ENCODE peak calls at places on chromosomes 5 and 9, in five cellular contexts. E is GM06990, T is cardiac muscle cell, A is body of pancreas, Z is tibial nerve. W is an unnamed sample.

GRCh38 chr9:7094052-7094451 is 336.3 kb downstream of the KDM4C start:
- DNase-seq in E (no peak), T (peak), A (no peak), Z (no peak), W (no peak)

GRCh38 chr9:93346240-93347112 is 105.0 kb upstream of the FAM120A start:
- DNase-seq in E (no peak), T (peak), A (no peak), Z (no peak), W (no peak)

GRCh38 chr5:19690978-19691377 is 297.0 kb downstream of the CDH18 start:
- DNase-seq in E (no peak), T (no peak), A (no peak), Z (no peak), W (no peak)

GRCh38 chr5:166768536-166768935 is 1522.9 kb upstream of the WWC1 start:
- DNase-seq in E (no peak), T (no peak), A (no peak), Z (no peak), W (no peak)

GRCh38 chr5:2757563-2758311 is 6.3 kb upstream of the IRX2 start:
- DNase-seq in E (no peak), T (no peak), A (no peak), Z (no peak), W (no peak)

GRCh38 chr5:150021491-150022162 is 21.1 kb downstream of the HMGXB3 start:
- DNase-seq in E (no peak), T (no peak), A (no peak), Z (no peak), W (no peak)

GRCh38 chr9:68851657-68852056 is 146.6 kb downstream of the PIP5K1B start:
- DNase-seq in E (no peak), T (no peak), A (no peak), Z (no peak), W (no peak)

GRCh38 chr9:12989669-12990068 is 214.8 kb downstream of the LURAP1L start:
- DNase-seq in E (no peak), T (peak), A (no peak), Z (no peak), W (no peak)

GRCh38 chr5:132679166-132679565 is 5.4 kb downstream of the IL4 start:
- DNase-seq in E (no peak), T (no peak), A (no peak), Z (no peak), W (no peak)

GRCh38 chr9:135522931-135523330 is 1.7 kb downstream of the LCN1 start:
- DNase-seq in E (no peak), T (no peak), A (no peak), Z (no peak), W (no peak)

GRCh38 chr9:72977670-72978069 is 24.8 kb upstream of the ALDH1A1 start:
- DNase-seq in E (no peak), T (no peak), A (no peak), Z (no peak), W (no peak)

GRCh38 chr5:57911466-57911865 is 428.9 kb upstream of the ACTBL2 start:
- DNase-seq in E (no peak), T (no peak), A (no peak), Z (no peak), W (no peak)

GRCh38 chr5:40796487-40796889 is 1.7 kb downstream of the PRKAA1 start:
- DNase-seq in E (no peak), T (no peak), A (no peak), Z (no peak), W (no peak)

GRCh38 chr5:102722930-102723329 is 32.2 kb upstream of the PAM start:
- DNase-seq in E (no peak), T (no peak), A (no peak), Z (no peak), W (no peak)

GRCh38 chr9:129374651-129375050 is 196.6 kb upstream of the IER5L start:
- DNase-seq in E (no peak), T (no peak), A (no peak), Z (no peak), W (no peak)

GRCh38 chr5:175534070-175534932 is 55.9 kb downstream of the SFXN1 start:
- DNase-seq in E (peak), T (peak), A (peak), Z (peak), W (peak)

GRCh38 chr5:17182966-17183365 is 34.5 kb upstream of the BASP1 start:
- DNase-seq in E (no peak), T (no peak), A (no peak), Z (no peak), W (no peak)

GRCh38 chr9:6973762-6974161 is 216.0 kb downstream of the KDM4C start:
- DNase-seq in E (peak), T (no peak), A (no peak), Z (no peak), W (peak)

GRCh38 chr5:135097390-135097789 is 63.4 kb upstream of the PITX1 start:
- DNase-seq in E (no peak), T (no peak), A (no peak), Z (no peak), W (no peak)

GRCh38 chr5:153168226-153168625 is 322.2 kb upstream of the GRIA1 start:
- DNase-seq in E (no peak), T (no peak), A (no peak), Z (no peak), W (no peak)

GRCh38 chr9:35697486-35697885 is 7.8 kb upstream of the TPM2 start:
- DNase-seq in E (no peak), T (no peak), A (no peak), Z (no peak), W (no peak)

GRCh38 chr5:172658869-172659513 is 17.9 kb downstream of the NEURL1B start:
- DNase-seq in E (no peak), T (no peak), A (peak), Z (peak), W (no peak)

GRCh38 chr5:74685979-74686631 is 1.1 kb downstream of the HEXB start:
- DNase-seq in E (peak), T (no peak), A (no peak), Z (no peak), W (peak)

GRCh38 chr5:73625905-73626811 is at the start of gene ARHGEF28:
- DNase-seq in E (peak), T (peak), A (peak), Z (peak), W (peak)

GRCh38 chr5:78779771-78780616 is 131.4 kb upstream of the LHFPL2 start:
- DNase-seq in E (no peak), T (no peak), A (no peak), Z (no peak), W (no peak)

GRCh38 chr9:134196911-134197310 is 32.5 kb upstream of the RNU6ATAC start:
- DNase-seq in E (no peak), T (no peak), A (peak), Z (no peak), W (no peak)

GRCh38 chr5:135211083-135211790 is 177.2 kb upstream of the PITX1 start:
- DNase-seq in E (no peak), T (no peak), A (no peak), Z (no peak), W (no peak)

GRCh38 chr9:116697341-116697740 is 10.2 kb downstream of the TRIM32 start:
- DNase-seq in E (no peak), T (no peak), A (no peak), Z (no peak), W (no peak)

GRCh38 chr5:66661149-66661548 is 65.0 kb downstream of the MAST4 start:
- DNase-seq in E (no peak), T (no peak), A (peak), Z (no peak), W (no peak)

GRCh38 chr9:90926920-90927319 is 125.3 kb downstream of the SYK start:
- DNase-seq in E (no peak), T (no peak), A (no peak), Z (no peak), W (no peak)

GRCh38 chr9:127104465-127105311 is 17.7 kb downstream of the ANGPTL2 start:
- DNase-seq in E (no peak), T (peak), A (no peak), Z (no peak), W (no peak)

GRCh38 chr9:22401671-22402070 is 45.0 kb upstream of the DMRTA1 start:
- DNase-seq in E (no peak), T (no peak), A (no peak), Z (no peak), W (no peak)

GRCh38 chr5:8954801-8955200 is 591.1 kb downstream of the SEMA5A start:
- DNase-seq in E (no peak), T (no peak), A (no peak), Z (no peak), W (no peak)

GRCh38 chr5:103973669-103974068 is 411.1 kb upstream of the NUDT12 start:
- DNase-seq in E (no peak), T (no peak), A (no peak), Z (no peak), W (no peak)

GRCh38 chr9:76463211-76463610 is 4.2 kb downstream of the GCNT1 start:
- DNase-seq in E (peak), T (no peak), A (no peak), Z (no peak), W (peak)

GRCh38 chr5:173554989-173555705 is 61.3 kb downstream of the BOD1 start:
- DNase-seq in E (no peak), T (no peak), A (no peak), Z (no peak), W (no peak)

GRCh38 chr9:33718987-33719386 is 76.4 kb upstream of the PRSS3 start:
- DNase-seq in E (no peak), T (no peak), A (no peak), Z (no peak), W (no peak)

GRCh38 chr9:126673689-126674364 is 60.1 kb downstream of the LMX1B start:
- DNase-seq in E (no peak), T (peak), A (no peak), Z (no peak), W (no peak)

GRCh38 chr5:139651863-139652787 is 4.0 kb downstream of the CXXC5 start:
- DNase-seq in E (peak), T (peak), A (peak), Z (peak), W (peak)

GRCh38 chr5:36751881-36752280 is 124.7 kb upstream of the NIPBL start:
- DNase-seq in E (no peak), T (no peak), A (no peak), Z (no peak), W (no peak)
- TF ChIP-seq CTCF in E (no peak), T (no peak), A (no peak), Z (no peak), W (no peak)

DNA sequence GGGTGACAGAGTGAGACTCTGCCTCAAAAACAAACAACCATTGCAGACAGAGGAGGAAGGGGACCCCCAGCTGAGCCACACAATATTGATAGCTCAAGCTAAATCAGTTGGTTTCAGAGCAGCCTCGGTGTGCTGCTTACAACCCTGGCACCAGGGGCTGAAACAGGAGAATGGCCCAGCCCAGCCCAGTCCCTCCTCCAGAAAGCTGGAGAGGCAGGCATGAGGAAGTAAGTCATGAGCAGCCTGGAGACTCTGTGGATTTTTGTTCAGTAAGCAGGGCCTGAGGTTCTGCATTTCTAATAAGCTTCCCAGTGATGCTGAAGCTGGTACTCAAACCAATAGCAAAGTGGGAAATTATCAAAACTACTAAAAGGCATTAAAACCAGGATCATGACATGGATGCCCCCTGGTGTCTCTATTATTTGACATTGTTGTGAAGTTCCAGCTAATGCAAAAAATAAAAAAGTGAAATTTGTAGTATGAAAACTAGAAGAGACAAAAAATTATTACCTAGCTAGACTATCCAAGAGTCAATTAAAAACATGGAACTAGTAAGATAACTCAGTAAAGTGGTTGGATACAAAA is 14.2 kb downstream of the PRRT1B start:
- DNase-seq in E (no peak), T (no peak), A (no peak), Z (no peak), W (no peak)
- TF ChIP-seq CTCF in E (no peak), T (no peak), A (peak), Z (no peak), W (no peak)

GRCh38 chr9:96061293-96061987 is 185.9 kb downstream of the ERCC6L2 start:
- DNase-seq in E (no peak), T (peak), A (peak), Z (no peak), W (peak)
- TF ChIP-seq CTCF in E (peak), T (peak), A (peak), Z (peak), W (peak)

DNA sequence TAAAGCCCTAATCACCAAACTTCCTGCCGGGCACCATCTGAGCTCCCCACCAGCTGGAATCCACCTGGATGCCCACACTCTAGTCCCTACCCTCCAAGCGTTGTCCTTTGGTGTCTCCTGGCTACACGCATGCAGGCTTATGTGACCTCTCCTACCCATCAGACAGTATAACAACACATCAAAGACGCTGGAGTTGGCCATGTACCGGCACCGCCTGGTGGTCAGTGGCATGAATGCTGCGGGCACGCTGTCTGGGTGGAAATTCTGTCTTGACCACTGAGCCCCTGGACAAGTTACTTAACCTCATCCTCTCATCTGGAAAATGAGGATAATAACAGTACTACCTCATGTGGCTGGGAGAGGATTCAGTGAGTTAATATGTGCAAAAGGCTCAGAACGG is 23.4 kb upstream of the CORO2A start:
- DNase-seq in E (no peak), T (peak), A (no peak), Z (no peak), W (no peak)
- TF ChIP-seq CTCF in E (peak), T (peak), A (peak), Z (no peak), W (peak)

DNA sequence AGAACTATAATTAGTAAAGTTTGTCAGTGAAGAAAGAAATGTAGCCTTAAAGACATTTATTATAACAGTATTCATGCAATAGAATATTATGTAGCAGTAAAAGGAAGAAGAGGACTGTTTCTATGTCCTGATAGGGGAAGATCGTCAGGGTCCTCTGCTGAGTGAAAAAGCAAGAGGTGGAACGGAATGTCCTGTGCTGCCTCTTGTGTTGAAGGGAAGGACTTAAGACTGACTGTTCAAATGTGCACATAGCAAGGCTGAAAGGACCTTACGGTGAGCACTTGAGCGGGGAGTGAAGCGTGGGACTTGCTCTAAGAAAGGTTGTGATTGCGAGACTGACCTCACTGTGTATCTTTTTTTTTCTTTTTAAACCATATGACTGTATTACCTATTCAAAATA is 63.2 kb downstream of the SNX24 start:
- DNase-seq in E (no peak), T (peak), A (no peak), Z (no peak), W (no peak)
- TF ChIP-seq CTCF in E (no peak), T (peak), A (no peak), Z (no peak), W (no peak)

GRCh38 chr5:90586469-90586868 is 27.9 kb downstream of the ADGRV1 start:
- DNase-seq in E (no peak), T (no peak), A (no peak), Z (no peak), W (no peak)
- TF ChIP-seq CTCF in E (no peak), T (no peak), A (no peak), Z (no peak), W (no peak)

DNA sequence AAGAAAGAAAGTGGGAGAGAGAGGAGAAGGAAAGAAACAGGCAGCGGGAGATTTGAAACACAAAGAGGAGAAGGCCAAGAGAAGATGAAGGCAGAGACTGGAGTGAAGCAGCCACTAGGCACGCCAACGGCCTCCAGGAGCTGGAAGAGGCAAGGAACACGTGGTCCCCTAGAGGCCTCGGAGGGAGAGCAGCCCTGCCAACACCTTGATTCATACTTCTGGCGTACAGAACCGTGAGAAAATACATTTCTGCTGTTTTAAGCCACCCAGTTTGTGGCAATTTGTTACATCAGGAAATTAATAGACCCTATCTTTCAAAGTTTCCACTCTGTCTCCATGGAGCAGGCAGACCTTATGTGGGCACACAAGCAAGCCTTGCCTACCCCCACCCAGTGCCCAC is 133.4 kb downstream of the ACTL7B start:
- DNase-seq in E (no peak), T (no peak), A (no peak), Z (no peak), W (no peak)
- TF ChIP-seq CTCF in E (no peak), T (no peak), A (no peak), Z (no peak), W (no peak)

GRCh38 chr9:84238652-84239051 is 101.9 kb downstream of the SLC28A3 start:
- DNase-seq in E (no peak), T (no peak), A (no peak), Z (no peak), W (no peak)
- TF ChIP-seq CTCF in E (peak), T (peak), A (no peak), Z (no peak), W (no peak)

DNA sequence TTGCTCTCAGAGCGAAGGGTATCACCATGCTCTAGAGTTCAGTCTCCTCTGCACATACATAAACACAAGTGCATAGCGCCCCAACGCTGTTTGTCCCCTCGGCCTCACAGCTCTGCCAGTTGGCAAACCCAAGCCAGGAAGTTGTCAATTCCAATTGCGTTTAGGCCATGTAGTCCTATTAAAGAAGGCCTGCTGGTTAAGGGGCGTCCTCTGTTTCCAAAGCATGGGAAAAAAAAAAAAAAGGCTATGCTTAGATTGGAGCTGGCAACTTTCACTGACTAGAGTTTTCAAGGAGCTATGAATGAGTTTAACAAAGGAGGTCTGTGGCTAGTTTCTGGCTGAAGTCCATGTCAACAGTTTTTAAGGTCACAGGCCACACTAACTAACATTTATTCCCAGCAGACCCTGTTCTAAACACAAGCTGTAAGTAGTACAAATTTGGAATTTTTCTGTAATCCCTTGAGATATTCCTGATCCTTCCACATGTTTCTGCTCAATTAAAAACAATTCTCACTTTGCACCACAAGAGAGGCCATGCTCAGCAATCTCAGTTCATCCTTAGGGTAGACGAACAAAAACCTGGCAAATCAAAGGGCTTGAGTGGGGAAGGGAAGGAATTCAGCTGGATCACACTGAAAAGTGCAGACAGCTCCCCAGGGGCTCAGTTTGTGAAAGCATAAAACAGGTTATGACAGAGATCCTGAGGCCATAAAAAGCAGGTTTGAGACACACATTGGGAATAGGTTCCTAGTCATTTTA is 187.7 kb downstream of the DENND1A start:
- DNase-seq in E (no peak), T (peak), A (peak), Z (no peak), W (no peak)
- TF ChIP-seq CTCF in E (no peak), T (no peak), A (no peak), Z (no peak), W (no peak)

W was measured in GM10248.